ENCODE peak calls at places on chromosomes 5 and 9, in five cellular contexts. L, T, W, F and N are unnamed samples.

GRCh38 chr5:61933787-61934626 is 372.0 kb upstream of the KIF2A start:
- DNase-seq in L (peak), T (peak), W (peak), F (peak), N (no peak)

GRCh38 chr5:103308774-103309173 is 50.2 kb downstream of the MACIR start:
- DNase-seq in L (no peak), T (no peak), W (no peak), F (no peak), N (no peak)

GRCh38 chr5:156534906-156535305 is 207.9 kb downstream of the SGCD start:
- DNase-seq in L (no peak), T (no peak), W (no peak), F (no peak), N (no peak)

GRCh38 chr5:34772691-34773090 is 66.3 kb upstream of the TTC23L start:
- DNase-seq in L (no peak), T (no peak), W (no peak), F (no peak), N (no peak)

GRCh38 chr5:39195198-39195826 is 24.1 kb downstream of the FYB1 start:
- DNase-seq in L (peak), T (no peak), W (no peak), F (no peak), N (no peak)

GRCh38 chr5:34682926-34683623 is 26.9 kb downstream of the RAI14 start:
- DNase-seq in L (peak), T (no peak), W (no peak), F (peak), N (no peak)

GRCh38 chr5:176774216-176775171 is 35.9 kb upstream of the UNC5A start:
- DNase-seq in L (no peak), T (no peak), W (no peak), F (no peak), N (no peak)

GRCh38 chr5:137730331-137730730 is 5.6 kb downstream of the KLHL3 start:
- DNase-seq in L (peak), T (no peak), W (no peak), F (no peak), N (peak)

GRCh38 chr5:75616286-75616810 is 5.1 kb downstream of the ANKDD1B start:
- DNase-seq in L (no peak), T (no peak), W (no peak), F (no peak), N (no peak)

GRCh38 chr5:1017056-1017455 is 8.5 kb downstream of the NKD2 start:
- DNase-seq in L (no peak), T (no peak), W (no peak), F (no peak), N (no peak)

GRCh38 chr9:21989440-21990189 is 4.6 kb downstream of the CDKN2A start:
- DNase-seq in L (no peak), T (no peak), W (no peak), F (no peak), N (no peak)

GRCh38 chr5:149181702-149182101 is 40.4 kb downstream of the ABLIM3 start:
- DNase-seq in L (no peak), T (no peak), W (no peak), F (no peak), N (no peak)

GRCh38 chr5:62385136-62385535 is 18.6 kb downstream of the DIMT1 start:
- DNase-seq in L (peak), T (no peak), W (no peak), F (peak), N (no peak)

GRCh38 chr9:134814598-134815215 is 65.9 kb upstream of the FCN2 start:
- DNase-seq in L (no peak), T (no peak), W (no peak), F (peak), N (no peak)

GRCh38 chr5:5483880-5484595 is 61.6 kb downstream of the ICE1 start:
- DNase-seq in L (peak), T (no peak), W (no peak), F (peak), N (peak)

GRCh38 chr5:84634256-84634655 is 249.6 kb upstream of the EDIL3 start:
- DNase-seq in L (peak), T (no peak), W (no peak), F (no peak), N (no peak)

GRCh38 chr5:10521466-10522223 is 42.2 kb upstream of the ANKRD33B start:
- DNase-seq in L (no peak), T (no peak), W (no peak), F (no peak), N (no peak)

GRCh38 chr5:174545926-174546325 is 178.5 kb upstream of the MSX2 start:
- DNase-seq in L (no peak), T (no peak), W (no peak), F (no peak), N (no peak)

GRCh38 chr9:26937816-26938371 is 9.1 kb downstream of the PLAA start:
- DNase-seq in L (no peak), T (no peak), W (no peak), F (no peak), N (no peak)

GRCh38 chr5:98069876-98070512 is 703.5 kb upstream of the RGMB start:
- DNase-seq in L (no peak), T (no peak), W (no peak), F (peak), N (no peak)

GRCh38 chr9:106482733-106483132 is 380.2 kb upstream of the ZNF462 start:
- DNase-seq in L (peak), T (no peak), W (no peak), F (peak), N (no peak)

GRCh38 chr9:94937214-94937903 is 210.9 kb downstream of the AOPEP start:
- DNase-seq in L (peak), T (no peak), W (no peak), F (peak), N (peak)

GRCh38 chr9:124813496-124814177 is 36.7 kb downstream of the OLFML2A start:
- DNase-seq in L (no peak), T (no peak), W (no peak), F (no peak), N (no peak)

GRCh38 chr9:129514497-129514867 is 106.4 kb downstream of the C9orf50 start:
- DNase-seq in L (no peak), T (no peak), W (peak), F (no peak), N (no peak)

GRCh38 chr5:72441861-72442540 is 65.2 kb downstream of the ZNF366 start:
- DNase-seq in L (peak), T (no peak), W (no peak), F (peak), N (peak)

GRCh38 chr9:104795857-104796256 is 31.9 kb downstream of the NIPSNAP3B start:
- DNase-seq in L (no peak), T (no peak), W (no peak), F (no peak), N (no peak)

GRCh38 chr5:38961691-38962090 is 112.5 kb downstream of the RICTOR start:
- DNase-seq in L (no peak), T (no peak), W (no peak), F (no peak), N (no peak)

GRCh38 chr5:86679529-86679928 is 61.8 kb downstream of the COX7C start:
- DNase-seq in L (peak), T (peak), W (peak), F (peak), N (peak)

GRCh38 chr9:26656003-26656940 is 236.3 kb downstream of the CAAP1 start:
- DNase-seq in L (peak), T (peak), W (peak), F (peak), N (no peak)

GRCh38 chr5:140795259-140795641 is 598 bp downstream of the PCDHA2 start:
- DNase-seq in L (no peak), T (no peak), W (no peak), F (peak), N (no peak)
- TF ChIP-seq CTCF in L (peak), T (no peak), W (peak), F (peak), N (no peak)

GRCh38 chr5:132813599-132814440 is 718 bp downstream of the SOWAHA start:
- DNase-seq in L (peak), T (peak), W (no peak), F (no peak), N (no peak)
- H3K4me3 ChIP-seq in L (no peak), T (peak), W (no peak), F (no peak), N (peak)

GRCh38 chr5:64384761-64385160 is 121.1 kb upstream of the RGS7BP start:
- DNase-seq in L (peak), T (no peak), W (peak), F (peak), N (no peak)
- TF ChIP-seq CTCF in L (peak), T (no peak), W (peak), F (peak), N (no peak)

GRCh38 chr5:141434006-141434405 is 3.7 kb downstream of the PCDHGA12 start:
- DNase-seq in L (no peak), T (no peak), W (no peak), F (no peak), N (no peak)

GRCh38 chr5:141427783-141428426 is 2.4 kb upstream of the PCDHGA12 start:
- DNase-seq in L (no peak), T (no peak), W (no peak), F (no peak), N (no peak)

GRCh38 chr5:141437208-141437607 is 6.9 kb downstream of the PCDHGA12 start:
- DNase-seq in L (no peak), T (no peak), W (no peak), F (no peak), N (no peak)

GRCh38 chr5:141430332-141431113 is at the start of gene PCDHGA12:
- DNase-seq in L (peak), T (peak), W (peak), F (peak), N (peak)

DNA sequence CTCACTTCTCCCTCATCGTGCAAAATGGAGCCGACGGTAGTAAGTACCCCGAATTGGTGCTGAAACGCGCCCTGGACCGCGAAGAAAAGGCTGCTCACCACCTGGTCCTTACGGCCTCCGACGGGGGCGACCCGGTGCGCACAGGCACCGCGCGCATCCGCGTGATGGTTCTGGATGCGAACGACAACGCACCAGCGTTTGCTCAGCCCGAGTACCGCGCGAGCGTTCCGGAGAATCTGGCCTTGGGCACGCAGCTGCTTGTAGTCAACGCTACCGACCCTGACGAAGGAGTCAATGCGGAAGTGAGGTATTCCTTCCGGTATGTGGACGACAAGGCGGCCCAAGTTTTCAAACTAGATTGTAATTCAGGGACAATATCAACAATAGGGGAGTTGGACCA is 979 bp downstream of the PCDHGA12 start:
- DNase-seq in L (no peak), T (no peak), W (no peak), F (peak), N (no peak)
- H3K4me3 ChIP-seq in L (peak), T (no peak), W (no peak), F (peak), N (peak)

GRCh38 chr9:93378276-93378675 is 73.2 kb upstream of the FAM120A start:
- DNase-seq in L (no peak), T (no peak), W (no peak), F (peak), N (no peak)

GRCh38 chr9:93380410-93381060 is 71.0 kb upstream of the FAM120A start:
- DNase-seq in L (no peak), T (no peak), W (peak), F (no peak), N (no peak)

GRCh38 chr9:93379051-93379450 is 72.4 kb upstream of the FAM120A start:
- DNase-seq in L (no peak), T (no peak), W (no peak), F (no peak), N (no peak)
- TF ChIP-seq CTCF in L (no peak), T (no peak), W (peak), F (peak), N (no peak)

GRCh38 chr9:137666505-137666809 is 47.7 kb downstream of the EHMT1 start:
- DNase-seq in L (no peak), T (peak), W (no peak), F (no peak), N (no peak)

GRCh38 chr9:137666950-137667670 is 48.3 kb downstream of the EHMT1 start:
- DNase-seq in L (no peak), T (no peak), W (peak), F (no peak), N (no peak)

GRCh38 chr9:137665697-137666504 is 47.1 kb downstream of the EHMT1 start:
- DNase-seq in L (no peak), T (no peak), W (no peak), F (no peak), N (no peak)

GRCh38 chr9:137669261-137669672 is 50.5 kb downstream of the EHMT1 start:
- DNase-seq in L (no peak), T (no peak), W (no peak), F (no peak), N (no peak)

GRCh38 chr9:137668203-137668602 is 49.4 kb downstream of the EHMT1 start:
- DNase-seq in L (no peak), T (no peak), W (no peak), F (no peak), N (no peak)
- H3K4me3 ChIP-seq in L (no peak), T (no peak), W (peak), F (no peak), N (no peak)